ENCODE peak calls at places on chromosomes 2 and 18, in ten cellular contexts. B, X, G, O, N, U, E, Q, T and H are unnamed samples.

GRCh38 chr18:77671456-77672167 is 422.0 kb downstream of the GALR1 start:
- DNase-seq in B (no peak), X (no peak), G (no peak), O (no peak), N (no peak), U (no peak), E (no peak), Q (no peak), T (no peak), H (no peak)

GRCh38 chr2:134934641-134935040 is 16.0 kb downstream of the CCNT2 start:
- DNase-seq in B (no peak), X (no peak), G (no peak), O (no peak), N (no peak), U (no peak), E (no peak), Q (no peak), T (no peak), H (no peak)

GRCh38 chr2:63488118-63488713 is 100.1 kb downstream of the WDPCP start:
- DNase-seq in B (no peak), X (peak), G (peak), O (no peak), N (no peak), U (no peak), E (no peak), Q (peak), T (no peak), H (peak)

GRCh38 chr2:134258684-134259408 is 5.0 kb downstream of the MGAT5 start:
- DNase-seq in B (peak), X (no peak), G (peak), O (no peak), N (peak), U (no peak), E (no peak), Q (peak), T (peak), H (no peak)

GRCh38 chr2:222050981-222051380 is 247.8 kb downstream of the PAX3 start:
- DNase-seq in B (no peak), X (no peak), G (no peak), O (no peak), N (no peak), U (no peak), E (no peak), Q (no peak), T (no peak), H (no peak)

GRCh38 chr2:218166791-218167190 is at the start of gene CXCR1:
- DNase-seq in B (peak), X (no peak), G (no peak), O (no peak), N (no peak), U (peak), E (no peak), Q (no peak), T (no peak), H (no peak)

GRCh38 chr2:236536727-236537398 is 32.8 kb upstream of the ACKR3 start:
- DNase-seq in B (peak), X (no peak), G (no peak), O (no peak), N (no peak), U (peak), E (no peak), Q (no peak), T (no peak), H (no peak)

GRCh38 chr2:166042768-166043390 is 84.9 kb downstream of the SCN1A start:
- DNase-seq in B (no peak), X (no peak), G (no peak), O (no peak), N (no peak), U (no peak), E (no peak), Q (no peak), T (no peak), H (no peak)

GRCh38 chr2:145854039-145854755 is 1334.3 kb upstream of the ZEB2 start:
- DNase-seq in B (no peak), X (no peak), G (no peak), O (no peak), N (no peak), U (no peak), E (no peak), Q (no peak), T (no peak), H (no peak)

GRCh38 chr18:25832008-25832604 is 258.3 kb downstream of the SS18 start:
- DNase-seq in B (no peak), X (peak), G (peak), O (no peak), N (peak), U (no peak), E (no peak), Q (peak), T (peak), H (peak)

GRCh38 chr2:105496271-105496670 is 97.4 kb upstream of the FHL2 start:
- DNase-seq in B (no peak), X (no peak), G (no peak), O (no peak), N (peak), U (no peak), E (no peak), Q (peak), T (no peak), H (peak)

GRCh38 chr18:25299426-25299825 is 52.5 kb downstream of the ZNF521 start:
- DNase-seq in B (no peak), X (peak), G (no peak), O (no peak), N (no peak), U (no peak), E (no peak), Q (no peak), T (no peak), H (peak)